ENCODE peak calls at places on chromosome 1, in seven cellular contexts. One of them, this sample, is unnamed.

GRCh38 chr1:66998972-66999371 is 55.0 kb downstream of the SLC35D1 start:
- DNase-seq in lung: no peak
- DNase-seq in adrenal gland: no peak
- DNase-seq in tibial artery: no peak
- DNase-seq in kidney: no peak
- DNase-seq in CD8-positive, alpha-beta memory T cell: no peak
- DNase-seq in fibroblast of lung: peak; percentile 51
- DNase-seq in this sample: no peak

GRCh38 chr1:31830511-31830910 is 14.7 kb upstream of the SPOCD1 start:
- DNase-seq in lung: no peak
- DNase-seq in adrenal gland: no peak
- DNase-seq in tibial artery: no peak
- DNase-seq in kidney: no peak
- DNase-seq in CD8-positive, alpha-beta memory T cell: no peak
- DNase-seq in fibroblast of lung: no peak
- DNase-seq in this sample: no peak

GRCh38 chr1:234620272-234620711 is 10.3 kb upstream of the IRF2BP2 start:
- DNase-seq in lung: no peak
- DNase-seq in adrenal gland: no peak
- DNase-seq in tibial artery: no peak
- DNase-seq in kidney: no peak
- DNase-seq in CD8-positive, alpha-beta memory T cell: no peak
- DNase-seq in fibroblast of lung: peak; percentile 38
- DNase-seq in this sample: no peak

GRCh38 chr1:35715568-35716002 is 3.1 kb downstream of the C1orf216 start:
- DNase-seq in lung: peak; percentile 65
- DNase-seq in adrenal gland: peak; percentile 61
- DNase-seq in tibial artery: peak; percentile 47
- DNase-seq in kidney: peak; percentile 85
- DNase-seq in CD8-positive, alpha-beta memory T cell: peak; percentile 85
- DNase-seq in fibroblast of lung: peak; percentile 59
- DNase-seq in this sample: peak; percentile 69

GRCh38 chr1:8911416-8912309 is 33.2 kb upstream of the ENO1 start:
- DNase-seq in lung: no peak
- DNase-seq in adrenal gland: no peak
- DNase-seq in tibial artery: no peak
- DNase-seq in kidney: no peak
- DNase-seq in CD8-positive, alpha-beta memory T cell: no peak
- DNase-seq in fibroblast of lung: no peak
- DNase-seq in this sample: no peak

GRCh38 chr1:58310881-58311280 is 235.6 kb downstream of the OMA1 start:
- DNase-seq in lung: no peak
- DNase-seq in adrenal gland: no peak
- DNase-seq in tibial artery: no peak
- DNase-seq in kidney: no peak
- DNase-seq in CD8-positive, alpha-beta memory T cell: no peak
- DNase-seq in fibroblast of lung: no peak
- DNase-seq in this sample: no peak

GRCh38 chr1:156936721-156937220 is 16.3 kb downstream of the LRRC71 start:
- DNase-seq in lung: no peak
- DNase-seq in adrenal gland: no peak
- DNase-seq in tibial artery: no peak
- DNase-seq in kidney: no peak
- DNase-seq in CD8-positive, alpha-beta memory T cell: no peak
- DNase-seq in fibroblast of lung: no peak
- DNase-seq in this sample: no peak

GRCh38 chr1:36450270-36450918 is at the start of gene OSCP1:
- DNase-seq in lung: peak; percentile 94
- DNase-seq in adrenal gland: peak; percentile 96
- DNase-seq in tibial artery: peak; percentile 97
- DNase-seq in kidney: peak; percentile 98
- DNase-seq in CD8-positive, alpha-beta memory T cell: peak; percentile 92
- DNase-seq in fibroblast of lung: peak; percentile 96
- DNase-seq in this sample: peak; percentile 90

GRCh38 chr1:204976666-204977065 is 66.3 kb upstream of the CNTN2 start:
- DNase-seq in lung: no peak
- DNase-seq in adrenal gland: no peak
- DNase-seq in tibial artery: no peak
- DNase-seq in kidney: no peak
- DNase-seq in CD8-positive, alpha-beta memory T cell: no peak
- DNase-seq in fibroblast of lung: no peak
- DNase-seq in this sample: no peak

GRCh38 chr1:228303596-228303995 is 95.8 kb downstream of the OBSCN start:
- DNase-seq in lung: no peak
- DNase-seq in adrenal gland: no peak
- DNase-seq in tibial artery: no peak
- DNase-seq in kidney: no peak
- DNase-seq in CD8-positive, alpha-beta memory T cell: no peak
- DNase-seq in fibroblast of lung: no peak
- DNase-seq in this sample: no peak

DNA sequence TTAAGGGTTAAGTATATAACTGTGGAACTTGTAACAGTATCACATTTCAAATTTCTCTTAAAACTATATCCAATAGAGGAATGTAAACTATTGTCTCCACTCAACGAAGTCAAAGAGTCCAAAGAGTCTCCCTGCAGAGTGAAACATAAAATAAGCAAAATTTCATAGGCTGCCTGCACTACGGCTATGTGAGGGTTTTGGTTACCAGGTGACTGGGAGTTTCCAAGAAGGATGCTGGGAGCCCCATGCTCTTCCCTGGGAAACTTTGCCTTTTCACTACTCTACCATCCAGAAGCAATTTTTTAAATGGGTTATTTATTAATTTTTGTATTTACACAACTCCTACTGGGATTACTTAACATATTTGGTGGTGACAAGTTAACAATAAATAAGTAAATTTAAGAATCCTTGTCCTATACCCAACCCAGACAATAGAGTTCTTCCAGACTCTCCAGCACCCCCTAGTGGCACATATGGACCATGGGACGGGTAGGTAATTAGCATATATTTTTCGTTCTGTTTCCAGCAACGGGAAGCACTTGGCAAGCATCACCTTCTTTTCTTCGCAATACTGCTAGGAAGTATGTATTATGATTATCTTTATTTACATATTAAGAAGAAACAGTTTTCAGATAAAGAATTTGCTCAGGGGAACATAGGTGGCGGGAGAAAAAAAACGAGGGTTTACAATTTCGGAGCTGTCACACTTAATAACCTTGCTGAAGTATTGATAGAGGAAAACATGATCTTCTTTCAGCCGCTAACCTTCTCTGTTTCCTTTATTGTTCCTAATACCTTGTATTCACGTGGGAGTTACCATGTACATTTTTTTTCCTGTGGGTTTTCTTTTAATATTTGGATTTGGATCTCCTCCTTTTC is 3.5 kb downstream of the FMO2 start:
- DNase-seq in lung: peak; percentile 63
- DNase-seq in adrenal gland: peak; percentile 32
- DNase-seq in tibial artery: peak; percentile 58
- DNase-seq in kidney: no peak
- DNase-seq in CD8-positive, alpha-beta memory T cell: peak; percentile 44
- DNase-seq in fibroblast of lung: peak; percentile 37
- DNase-seq in this sample: peak; percentile 33
- H3K27ac ChIP-seq in lung: peak overlapping the region; percentile 29
- H3K27ac ChIP-seq in adrenal gland: no peak overlapping the region
- H3K27ac ChIP-seq in tibial artery: no peak overlapping the region
- H3K27ac ChIP-seq in kidney: no peak overlapping the region
- H3K27ac ChIP-seq in CD8-positive, alpha-beta memory T cell: no peak overlapping the region
- H3K27ac ChIP-seq in fibroblast of lung: no peak overlapping the region
- H3K27ac ChIP-seq in this sample: no peak overlapping the region

DNA sequence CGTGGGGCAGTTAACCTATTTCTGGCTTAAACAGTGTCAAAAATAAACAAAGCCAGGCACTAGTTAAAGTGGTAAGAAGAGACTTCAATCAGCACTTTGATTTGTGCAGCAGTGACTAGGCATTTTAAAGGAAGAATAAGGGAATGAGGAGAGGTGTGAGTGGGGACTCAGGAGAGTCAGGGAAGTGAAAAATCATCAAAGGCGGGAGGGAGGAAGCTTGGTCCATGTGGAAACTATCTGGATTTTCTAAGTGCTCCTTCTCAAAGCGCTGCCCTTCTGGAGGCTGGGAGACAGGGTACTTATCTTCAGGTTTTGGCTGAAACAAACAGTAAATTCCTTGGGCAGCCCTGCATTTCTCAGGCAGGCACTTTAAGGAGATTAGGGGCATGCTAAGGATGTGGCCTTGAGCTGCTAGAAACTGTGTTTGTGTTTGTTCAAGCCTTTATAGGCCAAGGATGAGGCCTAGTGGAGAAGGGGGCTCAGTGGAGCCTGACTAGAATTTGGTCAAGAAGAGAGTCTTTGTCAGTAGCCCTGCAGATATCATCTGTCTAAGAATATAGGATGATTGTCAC is 486.5 kb downstream of the SIPA1L2 start:
- DNase-seq in lung: no peak
- DNase-seq in adrenal gland: no peak
- DNase-seq in tibial artery: no peak
- DNase-seq in kidney: no peak
- DNase-seq in CD8-positive, alpha-beta memory T cell: no peak
- DNase-seq in fibroblast of lung: peak; percentile 22
- DNase-seq in this sample: no peak
- H3K27ac ChIP-seq in lung: no peak overlapping the region
- H3K27ac ChIP-seq in adrenal gland: peak overlapping the region; percentile 67
- H3K27ac ChIP-seq in tibial artery: peak overlapping the region; percentile 47
- H3K27ac ChIP-seq in kidney: no peak overlapping the region
- H3K27ac ChIP-seq in CD8-positive, alpha-beta memory T cell: no peak overlapping the region
- H3K27ac ChIP-seq in fibroblast of lung: no peak overlapping the region
- H3K27ac ChIP-seq in this sample: no peak overlapping the region

GRCh38 chr1:85330206-85330605 is 53.8 kb upstream of the BCL10 start:
- DNase-seq in lung: peak; percentile 52
- DNase-seq in adrenal gland: no peak
- DNase-seq in tibial artery: no peak
- DNase-seq in kidney: no peak
- DNase-seq in CD8-positive, alpha-beta memory T cell: no peak
- DNase-seq in fibroblast of lung: peak; percentile 99
- DNase-seq in this sample: no peak

GRCh38 chr1:85326851-85327250 is 50.4 kb upstream of the BCL10 start:
- DNase-seq in lung: no peak
- DNase-seq in adrenal gland: no peak
- DNase-seq in tibial artery: no peak
- DNase-seq in kidney: no peak
- DNase-seq in CD8-positive, alpha-beta memory T cell: no peak
- DNase-seq in fibroblast of lung: no peak
- DNase-seq in this sample: no peak

GRCh38 chr1:85330711-85331290 is 54.4 kb upstream of the BCL10 start:
- DNase-seq in lung: peak; percentile 65
- DNase-seq in adrenal gland: no peak
- DNase-seq in tibial artery: no peak
- DNase-seq in kidney: peak; percentile 77
- DNase-seq in CD8-positive, alpha-beta memory T cell: no peak
- DNase-seq in fibroblast of lung: peak; percentile 99
- DNase-seq in this sample: no peak

GRCh38 chr1:85327759-85328158 is 51.3 kb upstream of the BCL10 start:
- DNase-seq in lung: no peak
- DNase-seq in adrenal gland: no peak
- DNase-seq in tibial artery: no peak
- DNase-seq in kidney: no peak
- DNase-seq in CD8-positive, alpha-beta memory T cell: no peak
- DNase-seq in fibroblast of lung: no peak
- DNase-seq in this sample: no peak

DNA sequence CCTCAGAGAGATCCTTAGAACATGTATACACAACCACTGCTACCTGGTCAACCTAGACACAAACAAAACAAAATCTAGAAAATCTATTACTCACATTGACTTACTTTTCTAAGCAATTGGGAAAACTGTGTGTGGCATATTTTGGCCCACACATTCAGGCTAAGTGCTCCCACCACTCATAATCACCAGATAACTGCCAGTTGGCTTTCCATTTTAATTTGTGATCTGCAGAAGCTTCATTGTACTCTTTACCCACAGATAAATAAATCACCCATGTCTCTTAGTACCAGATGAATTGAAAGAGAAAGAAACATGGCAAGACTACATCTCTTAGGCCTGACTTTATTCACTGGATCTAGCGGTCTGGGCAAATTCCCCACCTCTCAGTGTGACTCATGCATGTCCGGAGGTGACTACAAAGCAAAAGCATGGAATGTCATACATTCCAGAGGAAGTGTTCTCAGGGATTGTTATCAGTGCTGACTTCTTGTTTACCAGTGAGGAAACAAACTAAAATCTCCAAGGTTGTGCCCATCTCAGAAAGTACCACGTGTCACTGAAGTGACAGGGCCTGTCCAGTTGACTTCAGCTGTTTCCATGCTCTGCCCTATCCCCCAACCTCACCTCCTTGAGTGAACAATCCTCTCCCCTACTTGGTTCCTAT is 52.4 kb upstream of the BCL10 start:
- DNase-seq in lung: peak; percentile 51
- DNase-seq in adrenal gland: peak; percentile 32
- DNase-seq in tibial artery: no peak
- DNase-seq in kidney: no peak
- DNase-seq in CD8-positive, alpha-beta memory T cell: no peak
- DNase-seq in fibroblast of lung: peak; percentile 100
- DNase-seq in this sample: no peak
- H3K27ac ChIP-seq in lung: peak overlapping the region; percentile 73
- H3K27ac ChIP-seq in adrenal gland: peak overlapping the region; percentile 77
- H3K27ac ChIP-seq in tibial artery: peak overlapping the region; percentile 6
- H3K27ac ChIP-seq in kidney: no peak overlapping the region
- H3K27ac ChIP-seq in CD8-positive, alpha-beta memory T cell: no peak overlapping the region
- H3K27ac ChIP-seq in fibroblast of lung: peak overlapping the region; percentile 99
- H3K27ac ChIP-seq in this sample: no peak overlapping the region

GRCh38 chr1:113190930-113191329 is 117.9 kb downstream of the LRIG2 start:
- DNase-seq in lung: no peak
- DNase-seq in adrenal gland: no peak
- DNase-seq in tibial artery: no peak
- DNase-seq in kidney: no peak
- DNase-seq in CD8-positive, alpha-beta memory T cell: no peak
- DNase-seq in fibroblast of lung: no peak
- DNase-seq in this sample: no peak
- H3K27ac ChIP-seq in lung: no peak overlapping the region
- H3K27ac ChIP-seq in adrenal gland: no peak overlapping the region
- H3K27ac ChIP-seq in tibial artery: no peak overlapping the region
- H3K27ac ChIP-seq in kidney: no peak overlapping the region
- H3K27ac ChIP-seq in CD8-positive, alpha-beta memory T cell: no peak overlapping the region
- H3K27ac ChIP-seq in fibroblast of lung: no peak overlapping the region
- H3K27ac ChIP-seq in this sample: no peak overlapping the region

This sample was measured in CD8-positive, alpha-beta T cell.